ENCODE peak calls at places on chromosomes 12 and 14, in five cellular contexts. One of them, this sample, is unnamed.
A peak's percentile ranks its signal among the peaks of the same experiment; 100 is the strongest.

GRCh38 chr12:116520801-116521471 is 38.2 kb upstream of the MAP1LC3B2 start:
- DNase-seq in GM10248: no peak
- DNase-seq in psoas muscle: no peak
- DNase-seq in suprapubic skin: no peak
- DNase-seq in foreskin fibroblast: peak; percentile 67
- DNase-seq in this sample: no peak

GRCh38 chr12:69204191-69204590 is 35.2 kb upstream of the CPSF6 start:
- DNase-seq in GM10248: no peak
- DNase-seq in psoas muscle: no peak
- DNase-seq in suprapubic skin: no peak
- DNase-seq in foreskin fibroblast: no peak
- DNase-seq in this sample: no peak

GRCh38 chr12:68785358-68785757 is 22.6 kb upstream of the MDM2 start:
- DNase-seq in GM10248: no peak
- DNase-seq in psoas muscle: no peak
- DNase-seq in suprapubic skin: no peak
- DNase-seq in foreskin fibroblast: no peak
- DNase-seq in this sample: no peak

GRCh38 chr12:106281056-106281782 is 21.3 kb upstream of the TCP11L2 start:
- DNase-seq in GM10248: no peak
- DNase-seq in psoas muscle: no peak
- DNase-seq in suprapubic skin: no peak
- DNase-seq in foreskin fibroblast: no peak
- DNase-seq in this sample: no peak

GRCh38 chr14:57212919-57213318 is 55.8 kb downstream of the EXOC5 start:
- DNase-seq in GM10248: no peak
- DNase-seq in psoas muscle: no peak
- DNase-seq in suprapubic skin: no peak
- DNase-seq in foreskin fibroblast: no peak
- DNase-seq in this sample: no peak

GRCh38 chr12:116381744-116382455 is 104.4 kb upstream of the MED13L start:
- DNase-seq in GM10248: no peak
- DNase-seq in psoas muscle: no peak
- DNase-seq in suprapubic skin: no peak
- DNase-seq in foreskin fibroblast: peak; percentile 97
- DNase-seq in this sample: no peak

GRCh38 chr12:12871587-12872138 is 19.7 kb upstream of the GPRC5A start:
- DNase-seq in GM10248: no peak
- DNase-seq in psoas muscle: no peak
- DNase-seq in suprapubic skin: no peak
- DNase-seq in foreskin fibroblast: no peak
- DNase-seq in this sample: no peak

GRCh38 chr14:32761381-32761968 is 177.2 kb upstream of the NPAS3 start:
- DNase-seq in GM10248: no peak
- DNase-seq in psoas muscle: no peak
- DNase-seq in suprapubic skin: no peak
- DNase-seq in foreskin fibroblast: peak; percentile 26
- DNase-seq in this sample: no peak

GRCh38 chr14:39492267-39492666 is 60.0 kb upstream of the FBXO33 start:
- DNase-seq in GM10248: no peak
- DNase-seq in psoas muscle: no peak
- DNase-seq in suprapubic skin: no peak
- DNase-seq in foreskin fibroblast: peak; percentile 32
- DNase-seq in this sample: no peak

GRCh38 chr12:1914116-1914911 is 4.1 kb downstream of the CACNA2D4 start:
- DNase-seq in GM10248: peak; percentile 6
- DNase-seq in psoas muscle: no peak
- DNase-seq in suprapubic skin: no peak
- DNase-seq in foreskin fibroblast: no peak
- DNase-seq in this sample: peak; percentile 44

GRCh38 chr14:91892918-91893527 is 25.7 kb upstream of the TC2N start:
- DNase-seq in GM10248: peak; percentile 61
- DNase-seq in psoas muscle: no peak
- DNase-seq in suprapubic skin: no peak
- DNase-seq in foreskin fibroblast: no peak
- DNase-seq in this sample: no peak

GRCh38 chr14:22432348-22432976 is 156.6 kb downstream of the DAD1 start:
- DNase-seq in GM10248: no peak
- DNase-seq in psoas muscle: no peak
- DNase-seq in suprapubic skin: no peak
- DNase-seq in foreskin fibroblast: peak; percentile 81
- DNase-seq in this sample: no peak

GRCh38 chr14:21428930-21429329 is 27.0 kb downstream of the CHD8 start:
- DNase-seq in GM10248: no peak
- DNase-seq in psoas muscle: peak; percentile 45
- DNase-seq in suprapubic skin: no peak
- DNase-seq in foreskin fibroblast: no peak
- DNase-seq in this sample: no peak

GRCh38 chr12:90253674-90254181 is 545.1 kb upstream of the ATP2B1 start:
- DNase-seq in GM10248: peak; percentile 50
- DNase-seq in psoas muscle: peak; percentile 81
- DNase-seq in suprapubic skin: peak; percentile 86
- DNase-seq in foreskin fibroblast: peak; percentile 96
- DNase-seq in this sample: no peak

GRCh38 chr12:120055231-120055630 is 61.3 kb downstream of the RAB35 start:
- DNase-seq in GM10248: no peak
- DNase-seq in psoas muscle: no peak
- DNase-seq in suprapubic skin: no peak
- DNase-seq in foreskin fibroblast: no peak
- DNase-seq in this sample: no peak

GRCh38 chr14:85934886-85935254 is 404.9 kb downstream of the FLRT2 start:
- DNase-seq in GM10248: no peak
- DNase-seq in psoas muscle: no peak
- DNase-seq in suprapubic skin: no peak
- DNase-seq in foreskin fibroblast: no peak
- DNase-seq in this sample: no peak

GRCh38 chr12:53064613-53065415 is 14.4 kb downstream of the SPRYD3 start:
- DNase-seq in GM10248: no peak
- DNase-seq in psoas muscle: peak; percentile 22
- DNase-seq in suprapubic skin: no peak
- DNase-seq in foreskin fibroblast: no peak
- DNase-seq in this sample: no peak

GRCh38 chr12:48681416-48681737 is 661 bp downstream of the KANSL2 start:
- DNase-seq in GM10248: peak; percentile 25
- DNase-seq in psoas muscle: no peak
- DNase-seq in suprapubic skin: no peak
- DNase-seq in foreskin fibroblast: peak; percentile 9
- DNase-seq in this sample: no peak

GRCh38 chr12:29066061-29066588 is 83.0 kb upstream of the FAR2 start:
- DNase-seq in GM10248: no peak
- DNase-seq in psoas muscle: no peak
- DNase-seq in suprapubic skin: no peak
- DNase-seq in foreskin fibroblast: peak; percentile 72
- DNase-seq in this sample: no peak

GRCh38 chr14:93700928-93701327 is 87.4 kb downstream of the PRIMA1 start:
- DNase-seq in GM10248: no peak
- DNase-seq in psoas muscle: no peak
- DNase-seq in suprapubic skin: no peak
- DNase-seq in foreskin fibroblast: no peak
- DNase-seq in this sample: no peak

GRCh38 chr14:105627701-105628100 is 101.3 kb downstream of the TMEM121 start:
- DNase-seq in GM10248: no peak
- DNase-seq in psoas muscle: no peak
- DNase-seq in suprapubic skin: no peak
- DNase-seq in foreskin fibroblast: no peak
- DNase-seq in this sample: no peak

GRCh38 chr12:45458854-45459807 is 243.2 kb downstream of the ANO6 start:
- DNase-seq in GM10248: no peak
- DNase-seq in psoas muscle: no peak
- DNase-seq in suprapubic skin: no peak
- DNase-seq in foreskin fibroblast: no peak
- DNase-seq in this sample: no peak

GRCh38 chr12:81170072-81170471 is 92.2 kb downstream of the ACSS3 start:
- DNase-seq in GM10248: no peak
- DNase-seq in psoas muscle: no peak
- DNase-seq in suprapubic skin: no peak
- DNase-seq in foreskin fibroblast: peak; percentile 6
- DNase-seq in this sample: no peak

GRCh38 chr12:123270380-123271181 is 1.1 kb downstream of the CDK2AP1 start:
- DNase-seq in GM10248: peak; percentile 38
- DNase-seq in psoas muscle: peak; percentile 33
- DNase-seq in suprapubic skin: no peak
- DNase-seq in foreskin fibroblast: peak; percentile 47
- DNase-seq in this sample: no peak

GRCh38 chr12:123269980-123270379 is 1.7 kb downstream of the CDK2AP1 start:
- DNase-seq in GM10248: no peak
- DNase-seq in psoas muscle: no peak
- DNase-seq in suprapubic skin: no peak
- DNase-seq in foreskin fibroblast: no peak
- DNase-seq in this sample: no peak

GRCh38 chr12:123273166-123273565 is 1.5 kb upstream of the CDK2AP1 start:
- DNase-seq in GM10248: no peak
- DNase-seq in psoas muscle: no peak
- DNase-seq in suprapubic skin: no peak
- DNase-seq in foreskin fibroblast: no peak
- DNase-seq in this sample: no peak

GRCh38 chr12:123269395-123269892 is 2.2 kb downstream of the CDK2AP1 start:
- DNase-seq in GM10248: peak; percentile 60
- DNase-seq in psoas muscle: peak; percentile 67
- DNase-seq in suprapubic skin: peak; percentile 89
- DNase-seq in foreskin fibroblast: peak; percentile 60
- DNase-seq in this sample: peak; percentile 87

DNA sequence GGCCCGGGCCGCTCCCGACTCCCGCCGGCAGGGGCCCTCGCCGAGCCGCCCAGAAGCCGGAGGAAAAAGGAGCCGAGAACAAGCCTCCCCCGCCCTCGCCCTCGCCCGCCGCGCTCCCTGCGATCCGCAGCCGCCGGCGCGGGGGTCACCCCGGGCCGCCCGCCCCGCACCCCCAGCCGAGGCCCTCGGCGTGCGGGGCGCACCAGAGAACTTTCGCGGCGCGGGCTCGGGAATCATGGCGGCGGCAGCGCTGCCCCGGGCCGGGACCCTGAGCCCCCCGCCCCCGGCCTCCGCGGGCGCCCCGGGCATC is 519 bp downstream of the CDK2AP1 start:
- DNase-seq in GM10248: peak; percentile 91
- DNase-seq in psoas muscle: peak; percentile 82
- DNase-seq in suprapubic skin: no peak
- DNase-seq in foreskin fibroblast: peak; percentile 55
- DNase-seq in this sample: peak; percentile 80
- TF ChIP-seq CTCF in GM10248: peak; percentile 75
- TF ChIP-seq CTCF in psoas muscle: peak; percentile 73
- TF ChIP-seq CTCF in suprapubic skin: peak; percentile 72
- TF ChIP-seq CTCF in foreskin fibroblast: peak; percentile 13
- TF ChIP-seq CTCF in this sample: peak; percentile 70

DNA sequence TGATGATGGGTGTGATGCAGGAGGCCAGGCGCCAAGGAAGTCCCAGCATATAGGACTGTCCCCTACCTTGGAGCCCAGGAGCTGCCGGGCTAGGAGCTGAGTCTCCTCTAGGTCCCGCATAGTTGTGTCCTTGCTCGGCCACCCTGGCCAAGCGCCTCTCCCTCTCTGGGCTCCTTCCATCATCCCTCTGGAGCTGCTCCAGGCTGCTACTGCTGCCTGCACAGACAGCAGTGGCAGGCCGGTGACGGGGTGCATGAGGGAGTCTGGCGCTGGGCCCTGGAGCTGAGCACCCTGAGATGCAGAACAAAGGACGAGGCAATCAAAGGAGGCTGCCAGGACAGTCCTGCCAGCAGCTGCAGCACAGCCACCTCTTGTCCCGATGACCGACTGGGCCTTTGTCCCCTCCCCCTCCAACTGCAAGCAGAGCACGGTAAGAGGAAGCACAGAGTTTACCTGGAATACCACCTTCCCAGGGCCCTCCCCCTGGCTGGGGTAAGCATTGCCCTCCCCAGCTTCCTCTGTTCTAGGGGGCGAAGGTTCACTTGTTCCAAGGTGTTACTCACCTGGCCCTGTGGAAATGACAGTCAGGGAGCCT is 10.4 kb downstream of the DTX1 start:
- DNase-seq in GM10248: no peak
- DNase-seq in psoas muscle: no peak
- DNase-seq in suprapubic skin: no peak
- DNase-seq in foreskin fibroblast: no peak
- DNase-seq in this sample: no peak
- TF ChIP-seq CTCF in GM10248: no peak
- TF ChIP-seq CTCF in psoas muscle: no peak
- TF ChIP-seq CTCF in suprapubic skin: no peak
- TF ChIP-seq CTCF in foreskin fibroblast: no peak
- TF ChIP-seq CTCF in this sample: no peak

DNA sequence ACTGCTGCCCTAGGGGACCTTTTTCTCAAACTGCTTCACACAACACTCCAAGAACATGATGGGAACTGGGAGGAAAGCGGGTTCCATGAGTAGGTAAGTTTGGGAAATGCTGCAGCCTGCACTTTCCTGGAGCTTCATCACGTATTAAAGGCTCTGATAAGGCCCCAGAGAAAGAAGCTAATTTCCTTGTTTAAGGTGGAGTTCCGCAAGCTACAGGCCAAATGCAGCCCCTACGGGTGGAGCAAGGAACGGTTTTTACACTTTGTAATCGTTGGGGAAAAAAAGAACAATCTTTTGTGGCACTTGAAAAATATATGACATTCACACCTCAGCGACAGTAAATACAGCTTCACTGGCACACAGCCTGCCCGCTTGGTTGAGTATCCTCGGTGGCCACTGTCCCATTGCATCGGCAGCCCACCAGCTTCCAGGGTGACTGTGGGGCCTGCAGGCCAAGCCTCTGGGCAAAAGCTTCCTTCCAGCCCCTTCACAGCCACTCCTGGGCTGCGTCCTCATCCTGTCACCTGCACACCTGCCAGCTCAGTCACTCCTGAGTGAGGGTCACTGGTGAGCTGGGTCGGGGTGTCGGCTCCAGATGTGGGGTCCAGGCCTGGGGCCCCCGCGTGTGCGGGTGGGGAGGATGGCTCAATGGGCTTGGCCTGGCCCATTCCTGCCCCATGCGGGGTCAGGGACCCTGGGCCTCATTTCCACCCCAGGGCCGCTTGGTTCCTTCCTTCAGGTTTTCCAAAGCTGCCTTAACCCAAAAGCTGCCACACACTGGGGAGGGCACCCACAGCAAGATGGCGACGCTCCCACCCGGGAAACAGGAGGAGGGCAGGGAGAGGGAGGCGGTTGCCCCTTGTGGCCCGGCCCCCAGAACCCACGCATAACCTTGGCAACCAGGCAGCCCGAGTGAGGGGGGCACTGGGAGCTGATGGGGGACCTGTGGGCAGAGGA is 2.4 kb downstream of the AMN start:
- DNase-seq in GM10248: no peak
- DNase-seq in psoas muscle: no peak
- DNase-seq in suprapubic skin: no peak
- DNase-seq in foreskin fibroblast: no peak
- DNase-seq in this sample: no peak
- TF ChIP-seq CTCF in GM10248: no peak
- TF ChIP-seq CTCF in psoas muscle: no peak
- TF ChIP-seq CTCF in suprapubic skin: no peak
- TF ChIP-seq CTCF in foreskin fibroblast: no peak
- TF ChIP-seq CTCF in this sample: peak; percentile 49

DNA sequence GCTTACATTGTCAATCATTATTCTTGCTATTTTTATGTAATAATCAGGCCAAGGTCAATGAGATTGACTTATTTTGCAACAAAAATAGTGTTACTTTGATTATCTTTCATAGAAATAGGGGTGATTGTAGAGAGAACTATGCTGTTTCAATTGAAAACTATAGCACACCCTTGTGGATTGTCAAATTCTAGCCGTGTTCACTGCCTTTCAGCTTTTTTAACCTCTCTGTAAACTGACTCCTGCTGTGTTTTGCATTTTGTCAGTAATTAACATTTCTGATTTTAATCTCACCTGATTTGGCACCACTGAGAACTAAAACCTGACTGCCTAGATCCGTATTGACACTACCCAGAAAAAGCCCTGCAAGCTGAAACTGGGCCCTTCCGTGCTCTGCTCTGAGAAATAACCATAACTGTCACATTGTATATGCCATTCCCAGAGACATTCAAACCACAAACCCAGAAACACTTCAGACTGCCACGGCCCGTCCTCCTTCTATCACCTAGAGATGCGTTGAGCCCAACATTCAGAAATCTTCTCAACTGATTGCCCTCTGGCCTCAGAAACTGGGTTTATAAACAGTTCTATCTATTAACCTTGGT is 26.6 kb upstream of the ETV6 start:
- DNase-seq in GM10248: peak; percentile 27
- DNase-seq in psoas muscle: no peak
- DNase-seq in suprapubic skin: no peak
- DNase-seq in foreskin fibroblast: no peak
- DNase-seq in this sample: no peak
- TF ChIP-seq CTCF in GM10248: peak; percentile 40
- TF ChIP-seq CTCF in psoas muscle: no peak
- TF ChIP-seq CTCF in suprapubic skin: no peak
- TF ChIP-seq CTCF in foreskin fibroblast: peak; percentile 47
- TF ChIP-seq CTCF in this sample: no peak

This sample was measured in type B pancreatic cell.